ENCODE peak calls at places on chromosomes 13 and 19, in eight cellular contexts. F is NCI-H1930, A is AG04450, I is NCI-H446, L is fibroblast of mammary gland, P is AG08395, O is bronchial epithelial cell, G is DMS79 treated with DMSO at 0.1 percent for 48 hours. U is an unnamed sample.

GRCh38 chr19:18700501-18701249 is 17.2 kb downstream of the CRTC1 start:
- DNase-seq in O (peak), P (peak), F (no peak), A (no peak), I (peak), L (peak), G (peak), U (peak)

GRCh38 chr13:44365008-44365407 is 8.6 kb upstream of the SERP2 start:
- DNase-seq in P (peak), F (no peak), G (no peak), O (peak), L (peak), I (no peak), A (peak), U (peak)

GRCh38 chr19:50333235-50333736 is 4.1 kb upstream of the KCNC3 start:
- DNase-seq in F (peak), P (no peak), G (peak), L (peak), O (peak), A (peak), I (peak), U (peak)

GRCh38 chr19:3175761-3176714 is 2.5 kb upstream of the S1PR4 start:
- DNase-seq in P (peak), I (peak), G (peak), A (no peak), O (peak), F (no peak), L (peak), U (peak)

GRCh38 chr19:1860133-1860775 is 3.1 kb downstream of the KLF16 start:
- DNase-seq in O (peak), P (peak), G (no peak), A (no peak), L (peak), F (no peak), I (peak), U (peak)

GRCh38 chr13:32737111-32737571 is 150.9 kb downstream of the PDS5B start:
- DNase-seq in A (no peak), L (peak), I (no peak), G (no peak), O (no peak), P (peak), F (no peak), U (no peak)

GRCh38 chr13:39132286-39132685 is 94.0 kb downstream of the NHLRC3 start:
- DNase-seq in P (no peak), F (no peak), I (no peak), A (no peak), G (no peak), O (peak), L (peak), U (peak)

GRCh38 chr19:33268162-33268991 is 34.0 kb downstream of the CEBPA start:
- DNase-seq in O (no peak), A (no peak), G (no peak), P (no peak), I (no peak), L (no peak), F (no peak), U (no peak)

GRCh38 chr19:35165200-35166058 is 10.9 kb downstream of the FXYD5 start:
- DNase-seq in A (no peak), I (no peak), O (no peak), G (no peak), F (no peak), L (no peak), P (no peak), U (no peak)

GRCh38 chr13:25169951-25170553 is 2.0 kb downstream of the AMER2 start:
- DNase-seq in L (no peak), I (no peak), O (no peak), G (no peak), P (no peak), F (no peak), A (no peak), U (no peak)

GRCh38 chr13:32428581-32429072 is 697 bp upstream of the N4BP2L1 start:
- DNase-seq in F (no peak), P (no peak), G (no peak), L (no peak), I (no peak), A (no peak), O (no peak), U (no peak)

GRCh38 chr19:22528956-22529355 is 105.2 kb upstream of the ZNF492 start:
- DNase-seq in I (no peak), P (no peak), L (no peak), O (no peak), F (no peak), A (no peak), G (no peak), U (no peak)

GRCh38 chr19:41420101-41420880 is 6.9 kb downstream of the B3GNT8 start:
- DNase-seq in G (no peak), I (no peak), F (no peak), L (no peak), A (no peak), O (no peak), P (no peak), U (no peak)

GRCh38 chr13:41939403-41939802 is 21.5 kb downstream of the VWA8 start:
- DNase-seq in A (no peak), P (no peak), O (no peak), I (peak), L (no peak), G (no peak), F (no peak), U (no peak)

GRCh38 chr13:109494955-109495354 is 291.4 kb downstream of the IRS2 start:
- DNase-seq in O (peak), L (peak), A (no peak), I (no peak), G (peak), P (peak), F (peak), U (peak)

GRCh38 chr13:98443329-98443728 is 133.6 kb downstream of the STK24 start:
- DNase-seq in A (peak), O (peak), P (peak), L (peak), I (no peak), F (no peak), G (no peak), U (peak)

GRCh38 chr13:105804561-105805190 is 730.8 kb downstream of the EFNB2 start:
- DNase-seq in G (no peak), I (peak), O (peak), L (peak), F (no peak), P (peak), A (peak), U (peak)

GRCh38 chr13:40329682-40330485 is 336.6 kb downstream of the FOXO1 start:
- DNase-seq in L (peak), I (no peak), O (no peak), A (no peak), G (no peak), P (no peak), F (no peak), U (no peak)

GRCh38 chr19:8085606-8086464 is 33.3 kb downstream of the CCL25 start:
- DNase-seq in P (no peak), O (no peak), A (no peak), G (no peak), F (no peak), I (no peak), L (no peak), U (no peak)

GRCh38 chr19:485122-485521 is 11.2 kb upstream of the MADCAM1 start:
- DNase-seq in L (no peak), O (no peak), I (no peak), G (peak), P (no peak), A (no peak), F (no peak), U (no peak)

GRCh38 chr13:36766295-36766694 is 52.7 kb upstream of the RFXAP start:
- DNase-seq in O (peak), L (peak), G (no peak), F (no peak), I (no peak), P (no peak), A (no peak), U (peak)

GRCh38 chr13:105847532-105848295 is 687.7 kb downstream of the EFNB2 start:
- DNase-seq in A (no peak), O (peak), L (no peak), G (no peak), P (no peak), F (peak), I (peak), U (no peak)